ENCODE peak calls at places on chromosomes 16 and 17, in four cellular contexts. P is stimulated activated naive CD8-positive, alpha-beta T cell treated with anti-CD3 and anti-CD28 coated beads, Interleukin-15, amount 100 ng/mL, for 72 hours; M is HepG2; C is HCT116. W is an unnamed sample.

GRCh38 chr17:77280304-77280910 is 139.6 kb downstream of the SEC14L1 start:
- ATAC-seq in P (peak), M (peak), C (peak), W (peak)

GRCh38 chr16:7004266-7004665 is 328.4 kb upstream of the RBFOX1 start:
- ATAC-seq in P (no peak), M (no peak), C (no peak), W (no peak)

GRCh38 chr17:2892305-2892971 is 96.2 kb downstream of the RAP1GAP2 start:
- ATAC-seq in P (no peak), M (peak), C (peak), W (no peak)

GRCh38 chr17:64447526-64447925 is 1.4 kb upstream of the MILR1 start:
- ATAC-seq in P (peak), M (no peak), C (no peak), W (no peak)

GRCh38 chr16:71927787-71928186 is 32.5 kb downstream of the IST1 start:
- ATAC-seq in P (no peak), M (peak), C (peak), W (no peak)

GRCh38 chr17:42704495-42705494 is 22.5 kb downstream of the CNTNAP1 start:
- ATAC-seq in P (peak), M (no peak), C (no peak), W (peak)

GRCh38 chr16:68490829-68491575 is 42.7 kb upstream of the SMPD3 start:
- ATAC-seq in P (no peak), M (no peak), C (peak), W (peak)

GRCh38 chr17:17538417-17539391 is 42.5 kb upstream of the RASD1 start:
- ATAC-seq in P (no peak), M (peak), C (no peak), W (no peak)

GRCh38 chr17:59175076-59175475 is 19.5 kb downstream of the PRR11 start:
- ATAC-seq in P (no peak), M (no peak), C (no peak), W (no peak)

GRCh38 chr17:7951143-7951792 is 19.3 kb downstream of the CNTROB start:
- ATAC-seq in P (peak), M (no peak), C (no peak), W (peak)

GRCh38 chr16:51243836-51244483 is 92.9 kb upstream of the SALL1 start:
- ATAC-seq in P (no peak), M (peak), C (no peak), W (no peak)

GRCh38 chr16:60744198-60744597 is 1292.0 kb downstream of the CDH8 start:
- ATAC-seq in P (no peak), M (no peak), C (no peak), W (no peak)

GRCh38 chr17:77842906-77843249 is 115.6 kb upstream of the TNRC6C start:
- ATAC-seq in P (peak), M (no peak), C (peak), W (no peak)

GRCh38 chr17:78901806-78902205 is 1.2 kb downstream of the CEP295NL start:
- ATAC-seq in P (no peak), M (no peak), C (no peak), W (no peak)

GRCh38 chr17:73228748-73229236 is 32.9 kb downstream of the CPSF4L start:
- ATAC-seq in P (no peak), M (no peak), C (no peak), W (no peak)

GRCh38 chr16:82955836-82956348 is 329.1 kb downstream of the CDH13 start:
- ATAC-seq in P (no peak), M (no peak), C (no peak), W (no peak)

GRCh38 chr17:79658811-79659207 is 48.0 kb upstream of the RBFOX3 start:
- ATAC-seq in P (no peak), M (peak), C (peak), W (no peak)

GRCh38 chr16:82041542-82041941 is 6.5 kb downstream of the HSD17B2 start:
- ATAC-seq in P (no peak), M (no peak), C (no peak), W (no peak)

GRCh38 chr17:34024303-34025178 is 230.5 kb upstream of the CCL2 start:
- ATAC-seq in P (no peak), M (no peak), C (no peak), W (no peak)

GRCh38 chr17:74907012-74907411 is 13.6 kb upstream of the FADS6 start:
- ATAC-seq in P (no peak), M (no peak), C (no peak), W (no peak)

GRCh38 chr16:84864266-84864955 is 44.6 kb downstream of the CRISPLD2 start:
- ATAC-seq in P (no peak), M (no peak), C (no peak), W (no peak)

GRCh38 chr17:42920922-42921321 is 20.3 kb downstream of the G6PC1 start:
- ATAC-seq in P (no peak), M (peak), C (no peak), W (no peak)

GRCh38 chr16:51535591-51535990 is 384.5 kb upstream of the SALL1 start:
- ATAC-seq in P (no peak), M (no peak), C (no peak), W (no peak)

GRCh38 chr16:67268136-67268579 is 11.2 kb upstream of the PLEKHG4 start:
- ATAC-seq in P (no peak), M (no peak), C (peak), W (no peak)

GRCh38 chr16:57509231-57509923 is 23.1 kb upstream of the DOK4 start:
- ATAC-seq in P (no peak), M (peak), C (peak), W (no peak)

GRCh38 chr16:81502396-81503060 is 57.9 kb downstream of the CMIP start:
- ATAC-seq in P (no peak), M (no peak), C (no peak), W (no peak)

GRCh38 chr16:27275394-27275793 is 6.8 kb upstream of the NSMCE1 start:
- ATAC-seq in P (no peak), M (no peak), C (no peak), W (no peak)

GRCh38 chr16:10172848-10173655 is 9.2 kb downstream of the GRIN2A start:
- ATAC-seq in P (no peak), M (no peak), C (no peak), W (peak)

GRCh38 chr17:19672009-19672837 is 23.7 kb downstream of the ALDH3A2 start:
- ATAC-seq in P (no peak), M (peak), C (no peak), W (no peak)

GRCh38 chr17:81553616-81554181 is 1.5 kb upstream of the FAAP100 start:
- ATAC-seq in P (peak), M (peak), C (peak), W (no peak)

GRCh38 chr16:4873091-4873490 is 25.8 kb downstream of the UBN1 start:
- ATAC-seq in P (no peak), M (no peak), C (no peak), W (no peak)

GRCh38 chr16:88731699-88732098 is 25.4 kb downstream of the CTU2 start:
- ATAC-seq in P (peak), M (peak), C (peak), W (peak)

GRCh38 chr16:13390986-13391305 is 489.5 kb downstream of the SHISA9 start:
- ATAC-seq in P (no peak), M (no peak), C (no peak), W (no peak)

GRCh38 chr16:19840524-19841110 is 44.0 kb downstream of the GPRC5B start:
- ATAC-seq in P (no peak), M (no peak), C (no peak), W (no peak)

GRCh38 chr16:4089251-4089810 is 26.9 kb downstream of the ADCY9 start:
- ATAC-seq in P (no peak), M (no peak), C (no peak), W (no peak)

GRCh38 chr17:67385122-67385988 is 8.3 kb downstream of the PITPNC1 start:
- ATAC-seq in P (no peak), M (no peak), C (peak), W (no peak)

W was measured in stimulated activated memory B cell treated with anti-CD40 and anti-IgM and Interleukin-4, amounts not matched to agents 10 μg/mL and 1 μg/mL and 100 μg/mL, for 72 hours.